ENCODE peak calls at places on chromosomes 6 and 20, in six cellular contexts. H is left ventricle myocardium inferior, A is fibroblast of lung, V is left lung, L is body of pancreas, D is spleen. J is an unnamed sample.

GRCh38 chr6:118719351-118720124 is 68.1 kb upstream of the CEP85L start:
- DNase-seq in H (no peak), A (no peak), V (no peak), L (no peak), D (peak; percentile 80), J (no peak)

GRCh38 chr6:88629838-88630462 is 333.5 kb downstream of the RNGTT start:
- DNase-seq in H (no peak), A (no peak), V (no peak), L (no peak), D (no peak), J (no peak)

GRCh38 chr6:13908955-13909381 is 15.8 kb upstream of the RNF182 start:
- DNase-seq in H (no peak), A (peak; percentile 84), V (no peak), L (peak; percentile 46), D (no peak), J (no peak)

GRCh38 chr6:30685157-30685976 is 1.1 kb downstream of the PPP1R18 start:
- DNase-seq in H (no peak), A (peak; percentile 34), V (peak; percentile 85), L (no peak), D (peak; percentile 89), J (no peak)

GRCh38 chr6:129748901-129749748 is 39.1 kb upstream of the ARHGAP18 start:
- DNase-seq in H (no peak), A (peak; percentile 52), V (no peak), L (no peak), D (no peak), J (no peak)

GRCh38 chr20:24543168-24543567 is 73.7 kb downstream of the SYNDIG1 start:
- DNase-seq in H (no peak), A (no peak), V (no peak), L (no peak), D (no peak), J (no peak)

GRCh38 chr6:169981568-169981967 is 230.1 kb downstream of the ERMARD start:
- DNase-seq in H (no peak), A (no peak), V (no peak), L (no peak), D (peak; percentile 39), J (no peak)

GRCh38 chr20:16526433-16527380 is 46.5 kb downstream of the KIF16B start:
- DNase-seq in H (no peak), A (peak; percentile 28), V (no peak), L (no peak), D (no peak), J (no peak)

GRCh38 chr6:123519191-123519510 is 117.6 kb downstream of the TRDN start:
- DNase-seq in H (peak; percentile 85), A (no peak), V (no peak), L (peak; percentile 12), D (no peak), J (peak; percentile 76)

GRCh38 chr6:124119591-124119990 is 315.9 kb downstream of the NKAIN2 start:
- DNase-seq in H (no peak), A (no peak), V (no peak), L (no peak), D (no peak), J (no peak)

GRCh38 chr6:134217110-134217509 is 100.8 kb downstream of the SGK1 start:
- DNase-seq in H (no peak), A (no peak), V (no peak), L (no peak), D (no peak), J (no peak)

GRCh38 chr6:111661541-111662041 is 55.9 kb upstream of the TRAF3IP2 start:
- DNase-seq in H (no peak), A (peak; percentile 11), V (no peak), L (peak; percentile 45), D (no peak), J (no peak)

GRCh38 chr6:105014448-105014847 is 57.5 kb downstream of the LIN28B start:
- DNase-seq in H (no peak), A (no peak), V (no peak), L (no peak), D (no peak), J (no peak)

GRCh38 chr20:8097307-8097706 is 34.8 kb upstream of the PLCB1 start:
- DNase-seq in H (no peak), A (no peak), V (no peak), L (no peak), D (no peak), J (no peak)
- H3K27ac ChIP-seq in H (no peak overlapping the region), A (no peak overlapping the region), V (no peak overlapping the region), L (no peak overlapping the region), D (no peak overlapping the region), J (no peak overlapping the region)

GRCh38 chr20:33646191-33646590 is 15.9 kb upstream of the C20orf144 start:
- DNase-seq in H (no peak), A (no peak), V (peak; percentile 21), L (no peak), D (no peak), J (no peak)

GRCh38 chr20:33645072-33645358 is 17.1 kb upstream of the C20orf144 start:
- DNase-seq in H (no peak), A (no peak), V (no peak), L (no peak), D (no peak), J (no peak)

GRCh38 chr20:33645421-33645820 is 16.7 kb upstream of the C20orf144 start:
- DNase-seq in H (no peak), A (no peak), V (no peak), L (no peak), D (no peak), J (no peak)

GRCh38 chr20:33647603-33648395 is 14.3 kb upstream of the C20orf144 start:
- DNase-seq in H (peak; percentile 14), A (peak; percentile 86), V (peak; percentile 20), L (no peak), D (no peak), J (no peak)

GRCh38 chr20:33644313-33645071 is 17.6 kb upstream of the C20orf144 start:
- DNase-seq in H (no peak), A (no peak), V (peak; percentile 73), L (no peak), D (no peak), J (no peak)
- H3K9me3 ChIP-seq in H (no peaks in the 10 kb centered on the region), A (no peaks in the 10 kb centered on the region), V (no peaks in the 10 kb centered on the region), L (no peaks in the 10 kb centered on the region), D (no peaks in the 10 kb centered on the region), J (no peaks in the 10 kb centered on the region)

GRCh38 chr6:103715269-103715668 is 1144.5 kb downstream of the HACE1 start:
- DNase-seq in H (no peak), A (no peak), V (no peak), L (no peak), D (no peak), J (no peak)
- H3K27ac ChIP-seq in H (no peak overlapping the region), A (no peak overlapping the region), V (no peak overlapping the region), L (no peak overlapping the region), D (no peak overlapping the region), J (no peak overlapping the region)

DNA sequence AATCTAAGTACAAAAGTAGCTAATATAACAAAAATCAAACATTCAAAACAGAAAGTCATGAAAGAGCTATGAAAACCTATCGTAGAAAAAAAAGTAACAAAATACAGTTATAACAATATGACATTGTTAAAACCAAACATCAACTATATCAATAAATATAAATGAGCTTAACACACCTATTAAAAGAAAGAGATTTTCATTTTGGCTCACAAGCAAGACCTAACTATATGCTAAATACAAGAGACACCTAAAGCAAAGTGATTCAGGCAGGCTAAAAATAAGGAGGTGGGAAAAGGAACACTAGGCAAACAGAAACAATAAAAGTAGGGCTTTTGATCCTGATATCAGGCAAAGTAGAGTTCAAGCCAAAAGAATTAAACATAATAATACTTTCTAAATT is 13.5 kb downstream of the ZNF322 start:
- DNase-seq in H (no peak), A (no peak), V (no peak), L (no peak), D (no peak), J (no peak)
- H3K9me3 ChIP-seq in H (peaks cover 18% of the 10 kb centered on the region), A (peaks cover 5% of the 10 kb centered on the region), V (no peaks in the 10 kb centered on the region), L (no peaks in the 10 kb centered on the region), D (peaks cover 91% of the 10 kb centered on the region), J (peaks cover 31% of the 10 kb centered on the region)

DNA sequence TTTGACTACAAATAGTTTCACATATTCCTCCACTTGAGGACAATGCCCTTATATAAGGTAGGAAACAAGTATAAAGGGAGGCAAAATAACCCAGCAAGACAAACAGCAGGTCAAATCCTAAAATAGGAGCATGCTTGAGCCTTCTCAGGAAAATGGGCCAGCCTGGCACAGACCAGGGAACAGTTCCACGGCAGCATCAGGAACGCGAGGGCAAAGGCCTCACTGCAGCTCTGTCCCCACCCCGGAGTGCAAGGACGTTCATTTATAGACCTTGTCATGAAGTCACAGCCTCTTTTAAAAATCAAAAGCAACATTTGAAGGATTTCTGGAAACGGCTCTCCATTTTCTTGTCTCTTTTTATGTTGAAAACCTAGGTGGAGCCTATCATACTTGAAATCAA is 17.1 kb downstream of the PDE10A start:
- DNase-seq in H (no peak), A (no peak), V (no peak), L (no peak), D (no peak), J (no peak)
- H3K27ac ChIP-seq in H (peak overlapping the region; percentile 38), A (no peak overlapping the region), V (no peak overlapping the region), L (no peak overlapping the region), D (peak overlapping the region; percentile 41), J (no peak overlapping the region)

DNA sequence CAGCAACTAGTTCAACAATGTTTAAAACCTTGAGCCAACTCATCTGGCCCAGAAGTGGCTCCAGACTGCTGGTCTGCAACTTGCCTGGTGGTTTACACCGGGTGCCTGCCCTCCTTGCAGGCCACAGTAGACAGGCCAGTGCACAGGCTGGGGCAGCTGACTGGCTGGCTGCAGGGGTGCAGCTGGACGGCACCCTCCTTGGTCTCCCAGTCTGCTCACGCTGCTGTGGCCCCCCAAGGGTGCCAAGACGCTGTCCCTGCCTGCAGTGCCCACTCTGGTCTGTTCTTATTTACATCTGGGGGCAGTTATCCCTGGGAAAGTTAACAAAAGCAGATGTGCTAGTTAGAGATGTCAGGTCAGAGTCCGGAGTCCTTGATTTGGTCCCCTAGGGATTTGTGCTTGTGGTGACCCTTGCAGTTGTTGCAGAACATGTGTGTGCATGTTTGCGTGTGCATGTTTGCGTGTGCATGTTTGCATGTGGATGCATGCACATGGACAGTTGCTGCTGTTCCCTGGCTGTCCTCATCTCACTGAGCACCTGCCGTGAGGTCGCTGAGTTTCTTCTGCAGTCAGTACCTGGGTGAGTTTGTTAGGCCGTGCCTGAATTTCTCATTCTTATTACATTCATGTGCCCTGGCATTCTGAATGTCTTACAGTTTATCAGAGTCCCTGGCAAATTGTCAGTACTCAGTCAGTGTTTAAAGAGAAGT is 48.2 kb upstream of the IRF4 start:
- DNase-seq in H (no peak), A (no peak), V (peak; percentile 59), L (no peak), D (peak; percentile 78), J (peak; percentile 20)
- H3K9me3 ChIP-seq in H (no peaks in the 10 kb centered on the region), A (no peaks in the 10 kb centered on the region), V (no peaks in the 10 kb centered on the region), L (no peaks in the 10 kb centered on the region), D (no peaks in the 10 kb centered on the region), J (no peaks in the 10 kb centered on the region)